ENCODE peak calls at places on chromosomes 3 and 15, in ten cellular contexts. T is renal cortical epithelial cell; R is GM23248; A is AG08395; O is stimulated activated CD4-positive, alpha-beta T cell treated with anti-CD3 and anti-CD28 coated beads, TNF-alpha, amount 100 ng/mL, for 4 hours; E is OCI-LY7; L is ELF-1; H is AG20443; S is NCI-H226; N is NCI-H1092. P is an unnamed sample.

GRCh38 chr3:82236257-82236656 is 474.8 kb upstream of the GBE1 start:
- DNase-seq in R (no peak), H (no peak), T (no peak), L (no peak), S (no peak), O (no peak), N (no peak), E (no peak), A (no peak), P (no peak)

GRCh38 chr15:48733615-48734014 is 77.3 kb downstream of the CEP152 start:
- DNase-seq in H (no peak), T (no peak), R (no peak), A (no peak), N (no peak), O (no peak), E (no peak), S (no peak), L (no peak), P (no peak)

GRCh38 chr3:56413911-56414310 is 54.4 kb downstream of the ERC2 start:
- DNase-seq in L (no peak), O (no peak), N (no peak), T (peak; percentile 62), H (no peak), E (no peak), S (no peak), A (no peak), R (no peak), P (no peak)

GRCh38 chr15:93035953-93036810 is 52.8 kb downstream of the RGMA start:
- DNase-seq in T (peak; percentile 16), N (peak; percentile 8), A (peak; percentile 25), S (peak; percentile 29), O (peak; percentile 9), E (peak; percentile 66), L (peak; percentile 57), H (no peak), R (peak; percentile 35), P (peak; percentile 60)

GRCh38 chr3:114846779-114847178 is 300.3 kb downstream of the ZBTB20 start:
- DNase-seq in N (no peak), R (peak; percentile 57), H (peak; percentile 25), E (no peak), A (peak; percentile 7), L (no peak), O (no peak), S (no peak), T (no peak), P (no peak)

GRCh38 chr15:43270676-43271306 is 4.1 kb upstream of the TGM5 start:
- DNase-seq in R (no peak), N (no peak), L (no peak), O (no peak), A (no peak), H (no peak), E (peak; percentile 47), T (no peak), S (no peak), P (peak; percentile 35)

GRCh38 chr3:40054568-40055222 is 245.3 kb downstream of the MYRIP start:
- DNase-seq in N (no peak), E (no peak), L (no peak), H (peak; percentile 60), S (no peak), O (no peak), T (peak; percentile 72), A (peak; percentile 45), R (peak; percentile 75), P (no peak)

GRCh38 chr3:20682573-20682972 is 496.6 kb upstream of the SGO1 start:
- DNase-seq in R (no peak), L (no peak), S (peak; percentile 93), E (no peak), A (no peak), N (no peak), H (no peak), T (peak; percentile 29), O (no peak), P (no peak)

GRCh38 chr3:29453278-29453961 is 172.5 kb downstream of the RBMS3 start:
- DNase-seq in N (peak; percentile 67), T (peak; percentile 55), H (no peak), R (no peak), E (no peak), L (peak; percentile 56), O (no peak), S (no peak), A (no peak), P (no peak)

GRCh38 chr15:73560501-73561117 is 72.6 kb downstream of the NPTN start:
- DNase-seq in R (peak; percentile 76), A (peak; percentile 26), L (no peak), T (peak; percentile 70), O (no peak), H (peak; percentile 31), E (peak; percentile 68), S (peak; percentile 22), N (peak; percentile 27), P (peak; percentile 49)

GRCh38 chr15:40925495-40925862 is 3.7 kb upstream of the DLL4 start:
- DNase-seq in S (no peak), R (no peak), N (peak; percentile 61), O (no peak), H (no peak), A (no peak), T (no peak), E (no peak), L (no peak), P (no peak)

GRCh38 chr3:144663456-144664063 is 691.9 kb downstream of the DIPK2A start:
- DNase-seq in L (no peak), T (no peak), N (no peak), E (no peak), O (no peak), H (no peak), R (no peak), S (no peak), A (no peak), P (no peak)

GRCh38 chr3:170709046-170709445 is 123.2 kb upstream of the SLC7A14 start:
- DNase-seq in A (peak; percentile 89), O (no peak), E (no peak), L (no peak), R (peak; percentile 98), T (no peak), S (peak; percentile 43), N (no peak), H (peak; percentile 87), P (peak; percentile 88)

GRCh38 chr15:77548608-77549551 is 83.8 kb downstream of the LINGO1 start:
- DNase-seq in L (peak; percentile 78), O (no peak), R (no peak), H (no peak), N (no peak), A (no peak), E (no peak), S (no peak), T (no peak), P (no peak)

GRCh38 chr3:105598047-105598796 is 231.5 kb downstream of the ALCAM start:
- DNase-seq in S (peak; percentile 98), O (no peak), A (peak; percentile 77), H (peak; percentile 55), R (peak; percentile 90), E (no peak), N (no peak), T (peak; percentile 90), L (peak; percentile 15), P (no peak)

GRCh38 chr3:110789315-110789714 is 282.3 kb upstream of the NECTIN3 start:
- DNase-seq in L (no peak), E (no peak), T (no peak), O (no peak), S (no peak), R (peak; percentile 74), A (no peak), H (peak; percentile 18), N (no peak), P (no peak)

GRCh38 chr15:47652213-47652852 is 65.0 kb upstream of the SEMA6D start:
- DNase-seq in E (no peak), O (no peak), S (no peak), R (no peak), L (no peak), H (no peak), T (no peak), N (no peak), A (no peak), P (no peak)

GRCh38 chr3:161231861-161232260 is 10.8 kb downstream of the NMD3 start:
- DNase-seq in O (no peak), R (no peak), E (no peak), N (no peak), H (no peak), A (no peak), T (no peak), S (no peak), L (peak; percentile 18), P (no peak)

P was measured in MV-4-11.